ENCODE peak calls at places on chromosomes 13 and 19, in five cellular contexts. B, W, O, D and R are unnamed samples.
A peak's percentile ranks its signal among the peaks of the same experiment; 100 is the strongest.

GRCh38 chr19:8611890-8612806 is 1.6 kb upstream of the ADAMTS10 start:
- DNase-seq in B (no peak), W (no peak), O (no peak), D (peak; percentile 31), R (peak; percentile 24)

GRCh38 chr19:41324921-41325639 is 15.1 kb downstream of the CCDC97 start:
- DNase-seq in B (peak; percentile 84), W (peak; percentile 60), O (no peak), D (peak; percentile 70), R (peak; percentile 84)

GRCh38 chr13:102812616-102813287 is 13.8 kb downstream of the BIVM start:
- DNase-seq in B (no peak), W (peak; percentile 8), O (no peak), D (no peak), R (no peak)

GRCh38 chr13:89310943-89311342 is 1639.8 kb downstream of the SLITRK5 start:
- DNase-seq in B (no peak), W (no peak), O (no peak), D (no peak), R (no peak)

GRCh38 chr19:55355213-55355821 is 798 bp upstream of the COX6B2 start:
- DNase-seq in B (no peak), W (peak; percentile 69), O (no peak), D (peak; percentile 78), R (no peak)

GRCh38 chr13:73070451-73070850 is 11.6 kb downstream of the KLF5 start:
- DNase-seq in B (no peak), W (no peak), O (no peak), D (no peak), R (no peak)

GRCh38 chr19:38913958-38914357 is 2.0 kb upstream of the CCER2 start:
- DNase-seq in B (no peak), W (no peak), O (no peak), D (no peak), R (no peak)

GRCh38 chr13:40313269-40314200 is 352.9 kb downstream of the FOXO1 start:
- DNase-seq in B (no peak), W (no peak), O (no peak), D (no peak), R (no peak)

GRCh38 chr13:37621811-37622361 is 23.3 kb upstream of the POSTN start:
- DNase-seq in B (no peak), W (no peak), O (no peak), D (peak; percentile 86), R (no peak)

GRCh38 chr19:21197589-21198295 is 55.9 kb downstream of the ZNF431 start:
- DNase-seq in B (no peak), W (no peak), O (no peak), D (no peak), R (no peak)

GRCh38 chr19:35106291-35106583 is 9.4 kb upstream of the FXYD3 start:
- DNase-seq in B (no peak), W (no peak), O (no peak), D (no peak), R (no peak)

GRCh38 chr13:66886248-66886647 is 343.9 kb downstream of the PCDH9 start:
- DNase-seq in B (no peak), W (peak; percentile 3), O (no peak), D (peak; percentile 96), R (no peak)

GRCh38 chr13:94641432-94641941 is 39.8 kb downstream of the GPR180 start:
- DNase-seq in B (no peak), W (no peak), O (no peak), D (peak; percentile 94), R (peak; percentile 87)

GRCh38 chr13:45242070-45242469 is 41.2 kb upstream of the KCTD4 start:
- DNase-seq in B (peak; percentile 23), W (no peak), O (no peak), D (peak; percentile 39), R (peak; percentile 3)

GRCh38 chr19:306151-306900 is 15.1 kb upstream of the PLPP2 start:
- DNase-seq in B (no peak), W (no peak), O (no peak), D (no peak), R (no peak)

GRCh38 chr13:28583661-28584091 is 75.3 kb upstream of the POMP start:
- DNase-seq in B (no peak), W (no peak), O (no peak), D (no peak), R (peak; percentile 76)

GRCh38 chr19:2305974-2306806 is 1.8 kb downstream of the LINGO3 start:
- DNase-seq in B (no peak), W (no peak), O (no peak), D (no peak), R (no peak)

GRCh38 chr19:3818479-3818878 is 32.3 kb upstream of the MATK start:
- DNase-seq in B (no peak), W (no peak), O (no peak), D (no peak), R (peak; percentile 33)

GRCh38 chr13:37910790-37911189 is 41.2 kb upstream of the TRPC4 start:
- DNase-seq in B (no peak), W (no peak), O (no peak), D (no peak), R (no peak)

GRCh38 chr19:47004012-47004465 is 15.6 kb upstream of the NPAS1 start:
- DNase-seq in B (no peak), W (no peak), O (no peak), D (peak; percentile 36), R (peak; percentile 56)

GRCh38 chr13:48449656-48450055 is 36.7 kb upstream of the LPAR6 start:
- DNase-seq in B (no peak), W (no peak), O (no peak), D (no peak), R (no peak)

GRCh38 chr19:34382471-34382870 is 17.5 kb downstream of the GPI start:
- DNase-seq in B (no peak), W (no peak), O (no peak), D (no peak), R (no peak)

GRCh38 chr19:1074512-1075283 is 7.7 kb downstream of the ARHGAP45 start:
- DNase-seq in B (peak; percentile 76), W (no peak), O (peak; percentile 83), D (peak; percentile 97), R (peak; percentile 93)

GRCh38 chr13:51552027-51552426 is 32.2 kb upstream of the WDFY2 start:
- DNase-seq in B (no peak), W (no peak), O (no peak), D (no peak), R (no peak)

GRCh38 chr13:34751044-34751443 is 191.0 kb upstream of the NBEA start:
- DNase-seq in B (no peak), W (no peak), O (no peak), D (no peak), R (no peak)

GRCh38 chr19:46392252-46392801 is 21.0 kb downstream of the CCDC8 start:
- DNase-seq in B (no peak), W (no peak), O (no peak), D (no peak), R (no peak)

GRCh38 chr19:42038675-42039074 is 31.3 kb downstream of the GRIK5 start:
- DNase-seq in B (no peak), W (no peak), O (no peak), D (no peak), R (peak; percentile 95)

GRCh38 chr19:27780367-27781065 is 1432.4 kb downstream of the UQCRFS1 start:
- DNase-seq in B (no peak), W (no peak), O (no peak), D (no peak), R (no peak)

GRCh38 chr13:24192036-24192810 is 31.7 kb downstream of the SPATA13 start:
- DNase-seq in B (no peak), W (no peak), O (no peak), D (no peak), R (peak; percentile 15)

GRCh38 chr19:40717880-40718773 is 1.2 kb downstream of the ITPKC start:
- DNase-seq in B (peak; percentile 29), W (peak; percentile 58), O (peak; percentile 3), D (peak; percentile 42), R (peak; percentile 78)

GRCh38 chr13:20193924-20194631 is 1.3 kb upstream of the GJB2 start:
- DNase-seq in B (no peak), W (peak; percentile 40), O (peak; percentile 10), D (no peak), R (no peak)

GRCh38 chr13:45167611-45168554 is 33.0 kb downstream of the KCTD4 start:
- DNase-seq in B (peak; percentile 84), W (no peak), O (no peak), D (peak; percentile 46), R (peak; percentile 23)

GRCh38 chr13:101556676-101557121 is 104.2 kb downstream of the ITGBL1 start:
- DNase-seq in B (no peak), W (no peak), O (no peak), D (peak; percentile 19), R (no peak)

GRCh38 chr13:40189885-40190655 is 476.4 kb downstream of the FOXO1 start:
- DNase-seq in B (no peak), W (peak; percentile 75), O (no peak), D (no peak), R (no peak)

GRCh38 chr19:19546751-19547162 is 8.7 kb downstream of the CILP2 start:
- DNase-seq in B (peak; percentile 81), W (no peak), O (no peak), D (no peak), R (no peak)

GRCh38 chr19:4555657-4556561 is 3.6 kb downstream of the SEMA6B start:
- DNase-seq in B (no peak), W (no peak), O (no peak), D (peak; percentile 76), R (peak; percentile 45)

GRCh38 chr19:47267350-47267759 is 7.3 kb upstream of the INAFM1 start:
- DNase-seq in B (no peak), W (no peak), O (no peak), D (no peak), R (no peak)

GRCh38 chr13:109700176-109700575 is 86.2 kb downstream of the IRS2 start:
- DNase-seq in B (peak; percentile 74), W (no peak), O (no peak), D (peak; percentile 92), R (peak; percentile 82)

GRCh38 chr13:31424130-31424729 is 224.5 kb downstream of the B3GLCT start:
- DNase-seq in B (peak; percentile 59), W (peak; percentile 85), O (peak; percentile 59), D (peak; percentile 75), R (peak; percentile 91)